ENCODE peak calls at places on chromosomes 4 and X, in five cellular contexts. W, L, Q, P and H are unnamed samples.

GRCh38 chr4:141028024-141028529 is 105.2 kb downstream of the RNF150 start:
- DNase-seq in W (no peak), L (no peak), Q (no peak), P (no peak), H (no peak)

GRCh38 chr4:8191136-8191747 is 7.8 kb upstream of the SH3TC1 start:
- DNase-seq in W (peak), L (peak), Q (no peak), P (peak), H (no peak)

GRCh38 chrX:84487365-84488353 is 14.6 kb downstream of the HDX start:
- DNase-seq in W (no peak), L (no peak), Q (no peak), P (no peak), H (no peak)

GRCh38 chr4:182604161-182604591 is 313.0 kb downstream of the DCTD start:
- DNase-seq in W (no peak), L (no peak), Q (no peak), P (no peak), H (no peak)

GRCh38 chr4:2250764-2251072 is 8.8 kb upstream of the HAUS3 start:
- DNase-seq in W (no peak), L (peak), Q (no peak), P (no peak), H (no peak)

GRCh38 chr4:1792832-1793495 is at the start of gene FGFR3:
- DNase-seq in W (no peak), L (no peak), Q (peak), P (no peak), H (no peak)

GRCh38 chrX:120791013-120791643 is 84.5 kb downstream of the CT47B1 start:
- DNase-seq in W (no peak), L (peak), Q (no peak), P (no peak), H (peak)

GRCh38 chr4:80077639-80078038 is 4.6 kb upstream of the ANTXR2 start:
- DNase-seq in W (no peak), L (no peak), Q (no peak), P (no peak), H (no peak)

GRCh38 chr4:99868126-99868596 is 26.1 kb downstream of the LAMTOR3 start:
- DNase-seq in W (no peak), L (no peak), Q (no peak), P (no peak), H (no peak)

GRCh38 chr4:40940317-40940720 is 190.6 kb downstream of the NSUN7 start:
- DNase-seq in W (no peak), L (no peak), Q (no peak), P (no peak), H (no peak)
- H3K27ac ChIP-seq in W (no peak), L (peak), Q (no peak), P (no peak), H (no peak)

DNA sequence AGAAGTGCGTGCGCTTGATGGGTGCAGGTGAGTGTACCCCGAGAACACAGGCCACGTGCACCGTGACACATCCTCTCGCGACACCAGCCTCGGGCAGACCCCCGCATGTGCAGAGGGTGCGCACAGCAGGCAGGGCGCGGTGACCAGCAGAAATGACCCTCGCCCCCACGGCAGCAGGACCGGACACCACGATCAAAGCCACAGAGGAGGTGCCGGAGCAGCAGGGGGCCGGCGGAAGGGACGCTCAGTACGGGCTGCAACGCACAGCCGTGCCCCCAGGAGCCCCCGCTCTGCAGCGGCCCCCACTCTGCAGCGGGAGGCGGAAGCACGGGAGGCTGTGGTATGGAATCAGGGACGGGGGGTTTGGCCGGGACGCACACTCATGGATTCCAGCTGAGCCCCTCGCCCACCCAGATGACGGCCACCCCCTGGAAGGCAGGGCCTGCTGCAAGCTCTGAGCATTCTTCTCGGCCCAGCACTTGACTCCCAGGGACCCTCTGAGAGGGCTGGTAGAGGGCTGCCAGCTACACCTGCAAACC is 17.1 kb downstream of the PPP2R3B start:
- DNase-seq in W (peak), L (no peak), Q (no peak), P (no peak), H (no peak)
- H3K27ac ChIP-seq in W (no peak), L (no peak), Q (no peak), P (no peak), H (no peak)

GRCh38 chrX:17854521-17854920 is 6.6 kb downstream of the RAI2 start:
- DNase-seq in W (no peak), L (no peak), Q (no peak), P (no peak), H (no peak)
- H3K27ac ChIP-seq in W (no peak), L (peak), Q (no peak), P (no peak), H (no peak)

GRCh38 chr4:4560136-4560535 is 18.3 kb upstream of the STX18 start:
- DNase-seq in W (no peak), L (no peak), Q (no peak), P (no peak), H (no peak)
- H3K27ac ChIP-seq in W (no peak), L (peak), Q (no peak), P (no peak), H (peak)

GRCh38 chr4:41133619-41134018 is 80.7 kb downstream of the APBB2 start:
- DNase-seq in W (no peak), L (no peak), Q (no peak), P (no peak), H (no peak)

GRCh38 chr4:41129936-41130440 is 84.4 kb downstream of the APBB2 start:
- DNase-seq in W (no peak), L (no peak), Q (no peak), P (no peak), H (no peak)

GRCh38 chr4:41134581-41134980 is 79.8 kb downstream of the APBB2 start:
- DNase-seq in W (no peak), L (no peak), Q (no peak), P (no peak), H (no peak)

GRCh38 chr4:41129128-41129754 is 85.1 kb downstream of the APBB2 start:
- DNase-seq in W (no peak), L (no peak), Q (no peak), P (no peak), H (no peak)

DNA sequence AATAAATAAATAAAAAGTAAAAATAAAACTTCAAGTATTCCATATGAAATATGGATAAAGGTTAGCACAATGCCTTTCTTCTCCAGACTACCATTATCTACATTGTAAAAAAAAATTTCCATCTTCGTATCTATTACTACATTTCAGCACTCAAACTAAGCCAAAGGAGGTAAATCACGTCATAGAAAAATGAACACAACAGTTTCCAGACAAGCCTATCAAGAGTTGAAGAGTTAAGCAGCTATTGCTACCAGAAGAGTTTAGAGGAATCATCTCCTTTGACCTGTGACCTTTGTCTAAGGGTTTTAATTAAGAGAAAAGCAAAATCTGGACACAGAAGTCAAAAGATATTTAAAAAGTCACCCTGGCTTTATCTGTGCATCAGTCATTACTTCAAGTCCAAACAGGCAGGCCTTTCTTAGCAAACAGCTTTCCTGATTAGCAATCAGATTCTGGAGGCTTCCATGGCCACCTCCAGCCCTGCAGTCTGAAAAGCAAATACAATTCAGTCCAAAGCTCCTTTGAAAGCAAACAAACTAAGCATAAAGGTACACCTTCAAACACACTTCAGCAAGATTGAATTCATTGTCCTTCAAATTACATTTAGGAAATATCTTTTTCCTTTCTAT is 82.2 kb downstream of the APBB2 start:
- DNase-seq in W (no peak), L (no peak), Q (no peak), P (no peak), H (no peak)
- H3K27ac ChIP-seq in W (peak), L (no peak), Q (no peak), P (no peak), H (no peak)